ENCODE peak calls at places on chromosomes 2 and 18, in four cellular contexts. M is MCF 10A, L is activated B cell treated with CpG ODN at 0.5 μM for 24 hours, E is HFFc6. T is an unnamed sample.

GRCh38 chr2:47172156-47172921 is 17.2 kb upstream of the STPG4 start:
- DNase-seq in M (no peak), L (no peak), E (no peak), T (no peak)

GRCh38 chr18:8767356-8767755 is 62.0 kb downstream of the MTCL1 start:
- DNase-seq in M (no peak), L (no peak), E (no peak), T (peak; percentile 77)

GRCh38 chr18:57748770-57749603 is 54.1 kb downstream of the ATP8B1 start:
- DNase-seq in M (peak; percentile 69), L (no peak), E (no peak), T (no peak)

GRCh38 chr2:158095912-158096311 is 5.8 kb upstream of the UPP2 start:
- DNase-seq in M (no peak), L (no peak), E (no peak), T (no peak)

GRCh38 chr18:49464718-49465598 is 4.5 kb upstream of the DYM start:
- DNase-seq in M (peak; percentile 24), L (no peak), E (peak; percentile 12), T (no peak)

GRCh38 chr2:120244656-120245519 is 7.8 kb upstream of the RALB start:
- DNase-seq in M (no peak), L (no peak), E (no peak), T (no peak)

GRCh38 chr2:8059794-8060193 is 622.1 kb upstream of the ID2 start:
- DNase-seq in M (peak; percentile 5), L (no peak), E (no peak), T (no peak)

GRCh38 chr2:16633632-16634430 is 31.8 kb downstream of the CYRIA start:
- DNase-seq in M (peak; percentile 66), L (no peak), E (no peak), T (no peak)

GRCh38 chr2:184597571-184597980 is 753 bp upstream of the ZNF804A start:
- DNase-seq in M (no peak), L (peak; percentile 23), E (peak; percentile 4), T (no peak)

GRCh38 chr18:76981388-76981968 is 151.1 kb downstream of the MBP start:
- DNase-seq in M (no peak), L (no peak), E (no peak), T (no peak)

GRCh38 chr18:22465859-22466602 is 48.3 kb upstream of the CTAGE1 start:
- DNase-seq in M (peak; percentile 96), L (no peak), E (peak; percentile 96), T (no peak)

GRCh38 chr2:95231723-95232122 is 24.4 kb downstream of the ZNF892 start:
- DNase-seq in M (peak; percentile 89), L (no peak), E (peak; percentile 49), T (peak; percentile 57)

GRCh38 chr2:193837368-193837767 is 1642.6 kb upstream of the TMEFF2 start:
- DNase-seq in M (peak; percentile 51), L (no peak), E (no peak), T (no peak)

GRCh38 chr2:19287324-19287723 is 71.1 kb downstream of the OSR1 start:
- DNase-seq in M (peak; percentile 23), L (no peak), E (no peak), T (no peak)

GRCh38 chr2:28411956-28412609 is 19.4 kb downstream of the FOSL2 start:
- DNase-seq in M (no peak), L (no peak), E (no peak), T (no peak)

GRCh38 chr2:7691961-7692656 is 774.9 kb downstream of the RNF144A start:
- DNase-seq in M (peak; percentile 2), L (no peak), E (peak; percentile 65), T (no peak)

GRCh38 chr2:182320106-182320505 is 106.7 kb downstream of the PDE1A start:
- DNase-seq in M (no peak), L (no peak), E (no peak), T (no peak)

GRCh38 chr2:69011611-69012157 is 1.3 kb upstream of the ANTXR1 start:
- DNase-seq in M (no peak), L (no peak), E (no peak), T (no peak)

GRCh38 chr2:171811229-171811628 is 82.8 kb downstream of the SLC25A12 start:
- DNase-seq in M (peak; percentile 46), L (no peak), E (peak; percentile 15), T (no peak)

GRCh38 chr18:35588995-35589394 is 7.5 kb downstream of the GALNT1 start:
- DNase-seq in M (no peak), L (peak; percentile 21), E (no peak), T (no peak)

GRCh38 chr2:24856791-24857211 is 63.2 kb downstream of the ADCY3 start:
- DNase-seq in M (no peak), L (no peak), E (no peak), T (no peak)

GRCh38 chr2:164706522-164706921 is 85.2 kb upstream of the GRB14 start:
- DNase-seq in M (peak; percentile 18), L (no peak), E (peak; percentile 96), T (no peak)

GRCh38 chr2:88469202-88470114 is 17.0 kb upstream of the FOXI3 start:
- DNase-seq in M (no peak), L (no peak), E (no peak), T (no peak)

GRCh38 chr2:232504438-232504837 is 15.8 kb upstream of the PRSS56 start:
- DNase-seq in M (no peak), L (no peak), E (no peak), T (no peak)

GRCh38 chr2:6352906-6353515 is 512.7 kb downstream of the CMPK2 start:
- DNase-seq in M (peak; percentile 68), L (no peak), E (peak; percentile 43), T (no peak)

GRCh38 chr2:72037322-72037721 is 110.3 kb downstream of the CYP26B1 start:
- DNase-seq in M (no peak), L (no peak), E (no peak), T (no peak)

GRCh38 chr2:164178835-164179470 is 442.3 kb downstream of the GRB14 start:
- DNase-seq in M (peak; percentile 8), L (no peak), E (no peak), T (no peak)

GRCh38 chr2:113148606-113149552 is 21.5 kb downstream of the IL1RN start:
- DNase-seq in M (no peak), L (no peak), E (no peak), T (no peak)

DNA sequence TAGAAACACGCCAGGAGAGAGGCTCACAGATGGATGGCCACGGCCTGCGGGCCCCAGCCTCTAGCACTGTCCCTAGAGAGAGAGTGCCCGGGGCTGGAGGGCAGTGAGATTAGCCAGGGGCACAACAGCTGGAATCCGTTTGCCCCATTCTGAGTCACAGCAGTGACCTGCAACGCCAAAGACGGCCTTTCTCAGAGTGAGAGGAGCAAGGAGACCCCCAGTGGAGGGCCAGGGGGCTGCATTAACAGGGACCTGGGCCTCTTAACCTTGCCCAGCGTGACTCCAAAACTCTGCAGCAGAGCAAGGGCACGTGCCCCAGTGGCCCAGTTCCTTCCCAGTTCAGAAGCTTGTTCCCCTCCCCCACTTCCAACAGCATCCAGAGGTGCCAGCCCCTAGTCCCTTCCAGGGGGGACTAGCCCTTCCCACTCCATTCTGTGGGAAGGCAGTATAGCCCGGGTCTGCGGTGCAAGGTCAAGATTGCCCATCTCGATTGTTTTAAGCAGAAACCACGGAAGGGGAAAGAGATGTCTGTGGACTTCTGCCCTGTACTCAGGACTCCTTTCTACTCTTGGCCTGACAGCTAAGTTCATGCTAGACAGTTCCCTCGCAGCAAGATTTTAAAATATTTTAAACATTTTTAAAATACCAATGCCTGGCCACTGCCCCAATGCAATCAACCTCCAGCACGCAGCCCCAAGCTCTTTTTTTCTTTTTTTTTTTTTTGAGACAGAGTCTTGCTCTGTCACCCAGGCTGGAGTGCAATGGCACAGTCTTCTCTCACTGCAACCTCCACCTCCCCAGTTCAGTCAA is 50.9 kb upstream of the BIN1 start:
- DNase-seq in M (no peak), L (no peak), E (no peak), T (no peak)
- TF ChIP-seq CTCF in M (no peak), L (no peak), E (peak; percentile 37), T (no peak)

GRCh38 chr2:221554769-221555510 is 17.2 kb downstream of the EPHA4 start:
- DNase-seq in M (no peak), L (no peak), E (peak; percentile 42), T (no peak)
- TF ChIP-seq CTCF in M (no peak), L (no peak), E (no peak), T (no peak)

GRCh38 chr18:47881042-47881441 is 49.4 kb downstream of the SMAD2 start:
- DNase-seq in M (no peak), L (no peak), E (no peak), T (no peak)
- TF ChIP-seq CTCF in M (no peak), L (no peak), E (no peak), T (no peak)

DNA sequence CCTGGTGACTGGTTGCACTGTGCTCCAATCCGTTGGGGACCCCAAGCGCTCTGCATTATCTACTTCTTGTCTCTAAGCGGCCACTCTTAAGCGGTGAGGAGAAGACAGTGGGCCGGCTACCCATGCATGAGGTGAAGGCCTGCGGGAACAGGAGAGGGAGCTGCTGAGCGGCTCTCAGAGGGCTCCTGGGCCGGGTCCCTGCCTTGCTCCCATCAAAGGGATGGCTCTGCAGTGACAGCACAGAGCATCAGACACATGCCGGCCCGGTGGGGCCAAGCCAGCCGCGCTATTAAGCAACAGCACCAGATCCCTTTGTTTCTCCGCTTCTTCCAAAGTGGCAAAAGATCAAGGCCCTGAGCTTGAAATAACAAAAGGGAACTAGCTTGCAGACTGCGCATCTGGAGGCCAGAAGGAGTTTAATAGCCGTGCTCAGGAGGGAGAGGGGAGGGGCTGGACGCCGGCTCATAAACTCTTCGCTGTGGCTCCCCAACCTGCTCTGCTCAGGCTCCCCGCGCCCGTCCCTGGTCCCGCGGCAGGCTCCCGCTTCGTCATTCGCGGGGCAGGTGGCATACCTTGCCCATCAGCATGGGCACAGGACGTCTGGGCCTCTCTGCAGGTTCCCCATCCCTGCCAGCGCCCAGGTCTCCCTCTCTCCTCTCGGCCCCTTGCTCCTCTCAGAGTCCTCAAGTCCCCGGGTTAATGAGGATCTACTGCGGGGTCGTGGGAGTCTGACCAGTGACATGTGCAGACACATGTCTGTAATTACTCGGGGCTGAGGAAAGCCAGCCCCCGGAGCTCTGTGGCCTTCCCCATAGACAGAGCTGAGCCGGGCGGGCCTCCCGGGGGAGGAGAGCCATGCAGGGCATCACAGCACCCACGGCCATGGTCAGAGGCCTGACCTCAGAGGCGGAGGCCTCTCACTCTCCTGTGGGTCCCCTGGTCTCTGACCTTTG is 96.7 kb downstream of the ASB1 start:
- DNase-seq in M (no peak), L (no peak), E (peak; percentile 26), T (no peak)
- TF ChIP-seq CTCF in M (no peak), L (no peak), E (peak; percentile 64), T (no peak)

GRCh38 chr2:179580378-179581146 is 280.9 kb downstream of the ZNF385B start:
- DNase-seq in M (no peak), L (no peak), E (no peak), T (no peak)
- TF ChIP-seq CTCF in M (no peak), L (no peak), E (no peak), T (no peak)